ENCODE peak calls at places on chromosomes 6 and 20, in six cellular contexts. D, J, H, G, Y and F are unnamed samples. For H3K4me1, the result is how much of the 10 kb centered on the place peaks cover.

GRCh38 chr20:1286267-1287036 is 20.4 kb downstream of the SNPH start:
- DNase-seq in D (no peak), J (no peak), H (no peak), G (no peak), Y (no peak), F (no peak)

GRCh38 chr20:43507150-43508080 is at the start of gene L3MBTL1:
- DNase-seq in D (peak), J (no peak), H (peak), G (no peak), Y (peak), F (peak)

GRCh38 chr20:24779166-24779565 is 169.9 kb upstream of the CST7 start:
- DNase-seq in D (no peak), J (no peak), H (no peak), G (no peak), Y (no peak), F (peak)

GRCh38 chr20:37355252-37356180 is 9.6 kb downstream of the SRC start:
- DNase-seq in D (no peak), J (no peak), H (no peak), G (no peak), Y (no peak), F (peak)

GRCh38 chr20:63295422-63295821 is 2.4 kb downstream of the COL20A1 start:
- DNase-seq in D (no peak), J (no peak), H (no peak), G (no peak), Y (no peak), F (no peak)

GRCh38 chr20:21706345-21707195 is 1.1 kb downstream of the PAX1 start:
- DNase-seq in D (no peak), J (no peak), H (no peak), G (no peak), Y (no peak), F (peak)

GRCh38 chr6:139595183-139595582 is 220.7 kb upstream of the CITED2 start:
- DNase-seq in D (no peak), J (no peak), H (no peak), G (no peak), Y (no peak), F (no peak)

GRCh38 chr20:6468751-6469150 is 298.7 kb upstream of the BMP2 start:
- DNase-seq in D (no peak), J (no peak), H (no peak), G (no peak), Y (no peak), F (no peak)

GRCh38 chr20:51495921-51496545 is 46.5 kb downstream of the NFATC2 start:
- DNase-seq in D (no peak), J (no peak), H (no peak), G (no peak), Y (no peak), F (no peak)

GRCh38 chr6:142372348-142372747 is 70.5 kb downstream of the ADGRG6 start:
- DNase-seq in D (no peak), J (no peak), H (no peak), G (no peak), Y (no peak), F (no peak)

GRCh38 chr6:157106487-157106886 is 216.8 kb downstream of the TMEM242 start:
- DNase-seq in D (no peak), J (no peak), H (no peak), G (no peak), Y (no peak), F (no peak)

GRCh38 chr6:112640895-112641294 is 293.8 kb downstream of the RFPL4B start:
- DNase-seq in D (no peak), J (no peak), H (no peak), G (no peak), Y (no peak), F (no peak)

GRCh38 chr20:25356294-25356933 is 34.2 kb downstream of the ABHD12 start:
- DNase-seq in D (no peak), J (no peak), H (no peak), G (no peak), Y (no peak), F (no peak)

GRCh38 chr20:2342243-2342642 is 38.5 kb upstream of the TGM6 start:
- DNase-seq in D (no peak), J (no peak), H (no peak), G (no peak), Y (no peak), F (no peak)

GRCh38 chr6:169654590-169655391 is 47.0 kb downstream of the WDR27 start:
- DNase-seq in D (peak), J (peak), H (no peak), G (no peak), Y (peak), F (peak)

GRCh38 chr6:158040051-158040803 is 58.6 kb downstream of the SYNJ2 start:
- DNase-seq in D (peak), J (no peak), H (no peak), G (no peak), Y (no peak), F (no peak)

GRCh38 chr6:144878577-144878976 is 593.4 kb downstream of the UTRN start:
- DNase-seq in D (no peak), J (no peak), H (no peak), G (no peak), Y (no peak), F (no peak)

GRCh38 chr6:56115715-56116114 is 131.7 kb downstream of the COL21A1 start:
- DNase-seq in D (no peak), J (no peak), H (no peak), G (no peak), Y (no peak), F (no peak)

GRCh38 chr20:57445298-57445697 is 54.1 kb downstream of the RBM38 start:
- DNase-seq in D (peak), J (peak), H (no peak), G (no peak), Y (peak), F (no peak)

GRCh38 chr6:26571592-26572296 is 25.0 kb upstream of the ABT1 start:
- DNase-seq in D (peak), J (no peak), H (no peak), G (no peak), Y (peak), F (peak)

GRCh38 chr6:73558624-73559398 is 38.0 kb upstream of the EEF1A1 start:
- DNase-seq in D (no peak), J (no peak), H (no peak), G (no peak), Y (no peak), F (no peak)

GRCh38 chr6:160226118-160226541 is 32.5 kb downstream of the SLC22A2 start:
- DNase-seq in D (no peak), J (no peak), H (no peak), G (no peak), Y (no peak), F (no peak)

GRCh38 chr6:113674075-113674474 is 183.1 kb upstream of the MARCKS start:
- DNase-seq in D (no peak), J (no peak), H (peak), G (no peak), Y (no peak), F (no peak)

GRCh38 chr6:164133095-164133494 is 718.6 kb downstream of the QKI start:
- DNase-seq in D (no peak), J (no peak), H (no peak), G (no peak), Y (no peak), F (no peak)

GRCh38 chr6:3005077-3005476 is 5.4 kb downstream of the NQO2 start:
- DNase-seq in D (peak), J (no peak), H (no peak), G (no peak), Y (no peak), F (no peak)

GRCh38 chr20:34364013-34364382 is 925 bp downstream of the ITCH start:
- DNase-seq in D (peak), J (no peak), H (no peak), G (no peak), Y (no peak), F (no peak)

GRCh38 chr20:58697201-58697866 is 4.7 kb downstream of the NPEPL1 start:
- DNase-seq in D (no peak), J (no peak), H (no peak), G (no peak), Y (no peak), F (peak)

GRCh38 chr6:44512868-44513641 is 125.5 kb downstream of the CDC5L start:
- DNase-seq in D (no peak), J (no peak), H (no peak), G (no peak), Y (no peak), F (no peak)

GRCh38 chr20:49629606-49630005 is 61.7 kb upstream of the PTGIS start:
- DNase-seq in D (no peak), J (no peak), H (no peak), G (no peak), Y (no peak), F (no peak)

GRCh38 chr20:49630396-49630951 is 62.5 kb upstream of the PTGIS start:
- DNase-seq in D (no peak), J (no peak), H (no peak), G (no peak), Y (no peak), F (no peak)

GRCh38 chr20:49633023-49633422 is 65.1 kb upstream of the PTGIS start:
- DNase-seq in D (no peak), J (no peak), H (no peak), G (no peak), Y (no peak), F (no peak)

GRCh38 chr20:49631856-49632418 is 64.0 kb upstream of the PTGIS start:
- DNase-seq in D (no peak), J (no peak), H (no peak), G (no peak), Y (no peak), F (no peak)

GRCh38 chr20:49631074-49631716 is 63.3 kb upstream of the PTGIS start:
- DNase-seq in D (peak), J (no peak), H (no peak), G (no peak), Y (no peak), F (no peak)
- H3K4me1 ChIP-seq in D (under half), J (half or more), H (under half), G (under half), Y (under half), F (under half)

GRCh38 chr6:162727347-162728176 is at the start of the genes PACRG and PRKN:
- DNase-seq in D (peak), J (peak), H (peak), G (peak), Y (peak), F (peak)
- TF ChIP-seq POLR2A in D (peak), J (peak), H (peak), G (peak), Y (peak), F (peak)

GRCh38 chr6:36888654-36889481 is 3.1 kb downstream of the C6orf89 start:
- DNase-seq in D (no peak), J (no peak), H (no peak), G (no peak), Y (no peak), F (no peak)
- H3K4me1 ChIP-seq in D (under half), J (under half), H (under half), G (under half), Y (under half), F (half or more)

DNA sequence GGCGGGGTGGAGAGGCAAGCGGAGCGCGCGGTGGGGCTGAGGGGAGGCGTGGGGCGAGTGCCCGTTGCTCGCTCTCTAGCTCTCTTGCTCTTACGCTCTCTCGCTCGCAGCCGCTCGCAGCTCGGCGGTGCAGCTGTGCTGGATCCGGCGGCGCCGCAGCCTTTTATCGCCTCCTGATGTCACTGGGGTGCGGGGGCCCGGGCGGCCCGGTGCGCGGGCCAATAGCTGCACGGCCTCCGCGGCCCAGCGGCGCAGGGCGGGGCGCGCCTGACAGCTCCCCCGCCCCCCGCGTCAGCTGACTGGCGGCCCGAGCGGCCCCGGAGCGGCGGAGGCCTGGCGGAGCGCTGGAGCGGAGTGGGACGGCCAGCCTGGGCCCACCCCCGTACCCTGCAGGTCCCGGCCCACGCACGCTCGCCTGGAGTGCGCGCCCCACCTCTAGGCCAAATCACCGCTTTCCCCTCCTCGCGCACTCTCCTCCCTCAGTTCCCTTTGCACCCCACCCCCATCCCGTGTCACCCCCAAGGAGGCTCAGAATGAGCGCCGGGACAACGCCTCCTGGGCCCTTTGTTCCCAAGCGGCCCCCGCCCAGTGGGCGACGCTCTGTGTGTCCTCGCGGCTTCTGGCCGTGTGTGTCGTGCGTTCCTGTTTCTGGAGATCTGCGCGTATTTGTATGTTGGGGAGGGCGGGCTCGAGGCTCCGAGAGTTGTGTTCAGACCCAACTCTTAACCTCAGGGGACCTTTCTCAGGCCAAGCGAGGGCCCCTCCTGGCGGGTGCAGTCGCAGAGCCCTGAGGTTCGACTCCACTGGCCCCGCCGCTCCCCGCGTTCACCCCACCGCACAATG is at the start of gene MAFB:
- DNase-seq in D (peak), J (peak), H (peak), G (peak), Y (peak), F (peak)
- TF ChIP-seq POLR2A in D (peak), J (peak), H (peak), G (peak), Y (peak), F (peak)

GRCh38 chr20:5156670-5157448 is 30.1 kb downstream of the CDS2 start:
- DNase-seq in D (no peak), J (peak), H (no peak), G (no peak), Y (no peak), F (no peak)

GRCh38 chr20:5164645-5165399 is 38.0 kb downstream of the CDS2 start:
- DNase-seq in D (no peak), J (no peak), H (no peak), G (no peak), Y (no peak), F (no peak)

GRCh38 chr20:5160882-5161281 is 34.1 kb downstream of the CDS2 start:
- DNase-seq in D (no peak), J (no peak), H (no peak), G (no peak), Y (no peak), F (no peak)

GRCh38 chr20:5161536-5162164 is 34.8 kb downstream of the CDS2 start:
- DNase-seq in D (no peak), J (no peak), H (no peak), G (no peak), Y (no peak), F (no peak)

DNA sequence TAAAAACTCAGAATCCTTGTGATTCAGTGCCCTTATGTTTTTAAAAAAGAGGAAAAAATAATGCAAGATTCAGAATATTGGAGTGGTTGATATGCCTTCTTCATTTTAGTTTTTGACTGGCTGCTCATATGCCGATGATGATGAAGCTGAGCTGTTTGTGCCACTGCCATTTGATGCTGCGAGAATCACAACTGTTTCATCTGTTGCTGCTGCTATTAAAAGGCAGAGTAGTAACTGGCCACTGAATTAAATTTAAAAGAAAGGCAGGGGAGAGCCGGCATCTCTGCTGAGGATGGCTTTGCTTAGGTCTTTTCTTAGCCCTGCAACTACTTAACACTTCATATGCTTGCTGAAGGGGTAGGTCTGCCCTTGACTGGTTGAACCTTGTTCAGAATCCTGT is 33.1 kb downstream of the CDS2 start:
- DNase-seq in D (no peak), J (no peak), H (no peak), G (no peak), Y (no peak), F (no peak)
- H3K4me1 ChIP-seq in D (under half), J (half or more), H (under half), G (under half), Y (half or more), F (under half)